ENCODE peak calls at places on chromosomes 11 and 22, in four cellular contexts. One of them, this sample, is unnamed.

GRCh38 chr11:59574467-59574866 is 41.1 kb downstream of the OSBP start:
- DNase-seq in HFF-Myc: no peak
- DNase-seq in CD8-positive, alpha-beta T cell: no peak
- DNase-seq in H9: no peak
- DNase-seq in this sample: no peak

GRCh38 chr11:3939211-3939610 is 83.7 kb downstream of the STIM1 start:
- DNase-seq in HFF-Myc: no peak
- DNase-seq in CD8-positive, alpha-beta T cell: no peak
- DNase-seq in H9: no peak
- DNase-seq in this sample: no peak

GRCh38 chr11:35043933-35044332 is 95.0 kb upstream of the CD44 start:
- DNase-seq in HFF-Myc: no peak
- DNase-seq in CD8-positive, alpha-beta T cell: no peak
- DNase-seq in H9: no peak
- DNase-seq in this sample: no peak

GRCh38 chr22:19068784-19069271 is 53.4 kb downstream of the DGCR2 start:
- DNase-seq in HFF-Myc: no peak
- DNase-seq in CD8-positive, alpha-beta T cell: no peak
- DNase-seq in H9: no peak
- DNase-seq in this sample: no peak

GRCh38 chr11:115477410-115477809 is 26.8 kb downstream of the CADM1 start:
- DNase-seq in HFF-Myc: no peak
- DNase-seq in CD8-positive, alpha-beta T cell: no peak
- DNase-seq in H9: no peak
- DNase-seq in this sample: no peak

GRCh38 chr11:22976146-22976545 is 115.9 kb upstream of the CCDC179 start:
- DNase-seq in HFF-Myc: peak
- DNase-seq in CD8-positive, alpha-beta T cell: no peak
- DNase-seq in H9: no peak
- DNase-seq in this sample: peak

GRCh38 chr22:49533886-49534285 is 293.8 kb downstream of the BRD1 start:
- DNase-seq in HFF-Myc: no peak
- DNase-seq in CD8-positive, alpha-beta T cell: no peak
- DNase-seq in H9: no peak
- DNase-seq in this sample: no peak

GRCh38 chr11:112002491-112003216 is 22.6 kb upstream of the DLAT start:
- DNase-seq in HFF-Myc: no peak
- DNase-seq in CD8-positive, alpha-beta T cell: no peak
- DNase-seq in H9: no peak
- DNase-seq in this sample: no peak

GRCh38 chr11:5288108-5288911 is 13.4 kb downstream of the OR51B4 start:
- DNase-seq in HFF-Myc: no peak
- DNase-seq in CD8-positive, alpha-beta T cell: no peak
- DNase-seq in H9: no peak
- DNase-seq in this sample: no peak

GRCh38 chr11:17561111-17561415 is 14.0 kb downstream of the OTOG start:
- DNase-seq in HFF-Myc: no peak
- DNase-seq in CD8-positive, alpha-beta T cell: no peak
- DNase-seq in H9: no peak
- DNase-seq in this sample: no peak

GRCh38 chr22:40289991-40290459 is 56.3 kb upstream of the ADSL start:
- DNase-seq in HFF-Myc: no peak
- DNase-seq in CD8-positive, alpha-beta T cell: peak
- DNase-seq in H9: no peak
- DNase-seq in this sample: no peak

GRCh38 chr11:70158201-70158600 is 44.9 kb upstream of the FADD start:
- DNase-seq in HFF-Myc: no peak
- DNase-seq in CD8-positive, alpha-beta T cell: no peak
- DNase-seq in H9: peak
- DNase-seq in this sample: no peak

GRCh38 chr11:102479733-102480132 is 27.2 kb upstream of the TMEM123 start:
- DNase-seq in HFF-Myc: no peak
- DNase-seq in CD8-positive, alpha-beta T cell: no peak
- DNase-seq in H9: no peak
- DNase-seq in this sample: no peak

GRCh38 chr11:70703141-70704052 is 305.1 kb downstream of the CTTN start:
- DNase-seq in HFF-Myc: no peak
- DNase-seq in CD8-positive, alpha-beta T cell: no peak
- DNase-seq in H9: peak
- DNase-seq in this sample: no peak

This sample was measured in kidney epithelial cell.